ENCODE peak calls at places on chromosomes 2 and 18, in five cellular contexts. X is ovary; J is stimulated activated CD4-positive, alpha-beta T cell treated with anti-CD3 and anti-CD28 coated beads, Interleukin-12 subunit alpha, Interleukin-12 subunit beta, amount 100 ng/mL, for 48 hours; B is SW480; A is tibial nerve. T is an unnamed sample.

GRCh38 chr2:27152796-27153464 is 4.1 kb downstream of the TCF23 start:
- DNase-seq in X (no peak), B (peak), J (no peak), A (no peak), T (no peak)

GRCh38 chr18:75544496-75544895 is 117.0 kb upstream of the SMIM21 start:
- DNase-seq in J (no peak), B (peak), X (no peak), A (no peak), T (peak)

GRCh38 chr2:64679673-64680425 is 26.1 kb upstream of the SERTAD2 start:
- DNase-seq in X (no peak), B (no peak), A (no peak), J (no peak), T (no peak)

GRCh38 chr2:63735263-63735662 is 106.4 kb upstream of the UGP2 start:
- DNase-seq in A (no peak), J (no peak), B (no peak), X (no peak), T (peak)

GRCh38 chr18:25300492-25300891 is 51.5 kb downstream of the ZNF521 start:
- DNase-seq in B (no peak), A (no peak), X (no peak), J (no peak), T (no peak)

GRCh38 chr2:154259030-154259429 is 387.3 kb downstream of the GALNT13 start:
- DNase-seq in B (no peak), X (no peak), J (no peak), A (no peak), T (no peak)

GRCh38 chr2:239152239-239152915 is 248.4 kb downstream of the HDAC4 start:
- DNase-seq in J (no peak), X (peak), A (no peak), B (no peak), T (no peak)

GRCh38 chr18:39845673-39846072 is 2109.4 kb upstream of the PIK3C3 start:
- DNase-seq in A (no peak), J (no peak), B (no peak), X (no peak), T (no peak)

GRCh38 chr18:44715841-44716240 is 35.2 kb downstream of the SETBP1 start:
- DNase-seq in X (no peak), B (no peak), J (no peak), A (no peak), T (peak)

GRCh38 chr2:103285354-103285753 is 523.5 kb downstream of the TMEM182 start:
- DNase-seq in J (no peak), A (no peak), X (no peak), B (no peak), T (no peak)

GRCh38 chr2:120908314-120908975 is 172.8 kb downstream of the GLI2 start:
- DNase-seq in J (no peak), X (no peak), B (no peak), A (no peak), T (no peak)

GRCh38 chr2:29747786-29748470 is 173.5 kb downstream of the ALK start:
- DNase-seq in X (no peak), B (peak), A (no peak), J (no peak), T (peak)

GRCh38 chr2:29706171-29706690 is 215.2 kb downstream of the ALK start:
- DNase-seq in B (no peak), X (no peak), J (no peak), A (no peak), T (peak)

GRCh38 chr18:2050702-2051201 is 520.6 kb downstream of the METTL4 start:
- DNase-seq in B (peak), J (no peak), A (no peak), X (no peak), T (no peak)

GRCh38 chr2:157792345-157793052 is 83.6 kb downstream of the ACVR1 start:
- DNase-seq in X (no peak), A (no peak), B (no peak), J (no peak), T (peak)

GRCh38 chr18:27184115-27185024 is 738 bp downstream of the CHST9 start:
- DNase-seq in A (no peak), X (no peak), B (no peak), J (no peak), T (no peak)

GRCh38 chr2:177797808-177798207 is 274.8 kb downstream of the PDE11A start:
- DNase-seq in X (no peak), A (no peak), J (no peak), B (no peak), T (no peak)

GRCh38 chr18:21391074-21391673 is 149.1 kb downstream of the GREB1L start:
- DNase-seq in J (no peak), A (no peak), X (no peak), B (peak), T (peak)

GRCh38 chr2:235608200-235608591 is 114.4 kb downstream of the AGAP1 start:
- DNase-seq in J (no peak), X (no peak), B (no peak), A (no peak), T (no peak)

GRCh38 chr2:60445684-60446184 is 107.7 kb downstream of the BCL11A start:
- DNase-seq in J (no peak), A (no peak), B (no peak), X (no peak), T (peak)

GRCh38 chr18:54532962-54533361 is 58.1 kb upstream of the DYNAP start:
- DNase-seq in B (no peak), X (no peak), J (no peak), A (no peak), T (no peak)

GRCh38 chr2:95006661-95007060 is 18.8 kb upstream of the MAL start:
- DNase-seq in A (no peak), J (no peak), X (no peak), B (no peak), T (no peak)

GRCh38 chr2:236776695-236777251 is 207.1 kb downstream of the ACKR3 start:
- DNase-seq in A (peak), X (no peak), J (no peak), B (peak), T (peak)

GRCh38 chr2:58886009-58886408 is 644.9 kb upstream of the FANCL start:
- DNase-seq in B (no peak), A (no peak), X (no peak), J (no peak), T (no peak)

GRCh38 chr18:67265464-67266245 is 250.9 kb downstream of the DSEL start:
- DNase-seq in X (no peak), A (no peak), B (peak), J (no peak), T (peak)

GRCh38 chr2:159045545-159046454 is 77.4 kb downstream of the TANC1 start:
- DNase-seq in B (no peak), X (no peak), J (no peak), A (no peak), T (peak)

GRCh38 chr2:176682278-176682677 is 413.0 kb downstream of the MTX2 start:
- DNase-seq in A (no peak), X (no peak), B (no peak), J (no peak), T (peak)

GRCh38 chr2:36779462-36779861 is 83.0 kb downstream of the VIT start:
- DNase-seq in A (no peak), J (no peak), B (no peak), X (no peak), T (no peak)

GRCh38 chr2:58239243-58239642 is 1.9 kb downstream of the FANCL start:
- DNase-seq in A (no peak), X (no peak), J (no peak), B (no peak), T (no peak)

GRCh38 chr2:240639566-240639965 is 14.3 kb downstream of the GPR35 start:
- DNase-seq in J (no peak), B (no peak), A (no peak), X (peak), T (no peak)

GRCh38 chr2:21461754-21462153 is 338.0 kb downstream of the TDRD15 start:
- DNase-seq in X (no peak), A (no peak), J (no peak), B (no peak), T (no peak)

GRCh38 chr2:47457268-47457667 is 54.3 kb downstream of the MSH2 start:
- DNase-seq in J (no peak), A (no peak), B (no peak), X (no peak), T (no peak)